ENCODE peak calls at places on chromosomes 11 and 22, in nine cellular contexts. M is stomach, O is trophoblast cell, F is neuronal stem cell, Q is left ventricle myocardium inferior, J is sigmoid colon, E is thoracic aorta, X is SJSA1, D is A549. S is an unnamed sample. For H3K4me1, the result is how much of the 10 kb centered on the place peaks cover.

GRCh38 chr11:20357150-20357549 is 6.4 kb upstream of the HTATIP2 start:
- DNase-seq in M (no peak), O (no peak), F (no peak), Q (no peak), J (no peak), E (no peak), X (no peak), D (no peak), S (no peak)

GRCh38 chr22:40044870-40045834 is 50.4 kb downstream of the FAM83F start:
- DNase-seq in M (peak), O (no peak), F (peak), Q (peak), J (peak), E (no peak), X (peak), D (peak), S (no peak)

GRCh38 chr11:47391077-47391583 is 12.8 kb upstream of the SPI1 start:
- DNase-seq in M (no peak), O (no peak), F (no peak), Q (peak), J (peak), E (no peak), X (no peak), D (no peak), S (no peak)

GRCh38 chr11:46387919-46388618 is 3.5 kb downstream of the CHRM4 start:
- DNase-seq in M (no peak), O (no peak), F (no peak), Q (no peak), J (no peak), E (no peak), X (no peak), D (no peak), S (no peak)

GRCh38 chr11:107252429-107253161 is 205.0 kb downstream of the CWF19L2 start:
- DNase-seq in M (no peak), O (no peak), F (no peak), Q (no peak), J (no peak), E (no peak), X (no peak), D (no peak), S (no peak)

GRCh38 chr11:78313181-78313788 is 104.3 kb downstream of the GAB2 start:
- DNase-seq in M (peak), O (no peak), F (no peak), Q (no peak), J (no peak), E (no peak), X (no peak), D (no peak), S (peak)

GRCh38 chr11:96238563-96239166 is 104.3 kb downstream of the MAML2 start:
- DNase-seq in M (no peak), O (no peak), F (no peak), Q (no peak), J (no peak), E (no peak), X (peak), D (no peak), S (no peak)

GRCh38 chr11:2535673-2536439 is 91.0 kb downstream of the KCNQ1 start:
- DNase-seq in M (no peak), O (no peak), F (no peak), Q (peak), J (peak), E (no peak), X (no peak), D (no peak), S (peak)

GRCh38 chr11:77993902-77994301 is 566 bp downstream of the INTS4 start:
- DNase-seq in M (no peak), O (no peak), F (no peak), Q (no peak), J (no peak), E (no peak), X (no peak), D (no peak), S (no peak)

GRCh38 chr22:26770624-26771023 is 113.2 kb downstream of the MIAT start:
- DNase-seq in M (no peak), O (no peak), F (no peak), Q (no peak), J (no peak), E (no peak), X (no peak), D (no peak), S (no peak)

GRCh38 chr11:100003985-100004384 is 683.1 kb upstream of the ARHGAP42 start:
- DNase-seq in M (no peak), O (no peak), F (no peak), Q (no peak), J (no peak), E (no peak), X (no peak), D (no peak), S (no peak)

GRCh38 chr22:50274311-50274710 is 4.1 kb upstream of the MAPK11 start:
- DNase-seq in M (peak), O (no peak), F (no peak), Q (peak), J (no peak), E (no peak), X (no peak), D (peak), S (no peak)

GRCh38 chr11:69060005-69060404 is 11.3 kb downstream of the TPCN2 start:
- DNase-seq in M (no peak), O (no peak), F (no peak), Q (no peak), J (no peak), E (no peak), X (no peak), D (no peak), S (no peak)

GRCh38 chr11:64072871-64073270 is 37.1 kb downstream of the FLRT1 start:
- DNase-seq in M (no peak), O (no peak), F (no peak), Q (no peak), J (no peak), E (no peak), X (no peak), D (no peak), S (no peak)

GRCh38 chr11:65477271-65478029 is 21.4 kb upstream of the MALAT1 start:
- DNase-seq in M (peak), O (peak), F (peak), Q (peak), J (peak), E (peak), X (peak), D (peak), S (peak)
- H3K4me1 ChIP-seq in M (half or more), O (under half), F (under half), Q (half or more), J (half or more), E (half or more), X (half or more), D (half or more), S (half or more)

GRCh38 chr11:67493548-67494370 is 10.9 kb downstream of the AIP start:
- DNase-seq in M (no peak), O (no peak), F (no peak), Q (no peak), J (no peak), E (no peak), X (no peak), D (no peak), S (no peak)
- H3K27ac ChIP-seq in M (no peak), O (no peak), F (no peak), Q (no peak), J (no peak), E (no peak), X (no peak), D (no peak), S (no peak)

DNA sequence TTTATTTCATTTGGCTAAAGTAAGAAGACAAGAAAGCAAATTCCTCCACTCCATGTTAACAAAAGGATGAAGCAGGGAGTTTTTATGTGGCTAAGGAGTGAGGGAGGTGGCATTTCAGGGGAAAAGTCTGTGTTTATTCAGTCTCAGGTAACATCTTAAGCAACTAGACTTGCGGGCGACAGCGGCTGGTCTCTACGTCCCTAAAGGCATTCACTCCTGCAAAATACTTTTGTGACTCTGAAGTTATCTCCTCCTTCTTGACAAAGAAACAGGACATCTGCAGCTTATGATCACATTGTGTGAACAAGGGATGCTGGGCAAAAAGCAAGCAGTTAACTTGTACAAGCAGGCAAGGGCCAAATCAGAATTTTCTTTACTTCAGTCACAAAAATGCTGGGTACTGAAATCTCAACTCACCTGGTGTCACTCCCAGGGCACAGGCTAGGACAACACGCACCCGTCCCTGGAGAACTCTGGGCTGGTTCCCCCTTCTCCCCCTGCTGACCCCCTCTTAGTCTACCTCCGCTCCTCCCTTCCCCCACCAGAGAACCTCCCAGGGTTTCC is 38.3 kb downstream of the IGLL5 start:
- DNase-seq in M (no peak), O (no peak), F (no peak), Q (no peak), J (no peak), E (no peak), X (no peak), D (no peak), S (no peak)
- H3K4me1 ChIP-seq in M (under half), O (under half), F (under half), Q (under half), J (under half), E (under half), X (under half), D (under half), S (under half)

DNA sequence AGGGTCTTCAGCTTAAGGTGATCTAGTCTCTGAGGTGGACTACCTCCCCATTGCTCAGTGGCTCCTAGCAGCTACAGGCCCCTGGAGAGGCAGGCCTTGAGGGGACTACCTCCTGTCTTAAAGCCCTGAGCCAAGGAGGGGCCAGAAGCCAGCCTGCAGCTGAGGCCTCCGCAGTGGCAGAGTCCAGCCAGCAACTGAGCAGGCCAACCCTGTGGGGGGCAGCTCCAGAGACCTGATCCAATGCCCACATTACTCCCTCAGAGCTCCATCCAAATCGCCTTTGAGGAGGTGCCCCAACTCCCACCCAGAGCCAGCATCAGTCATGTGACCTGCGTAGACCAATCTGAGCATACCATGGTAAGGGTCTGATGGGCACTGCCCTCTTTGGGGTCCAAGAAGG is 2.7 kb downstream of the C2CD2L start:
- DNase-seq in M (no peak), O (no peak), F (no peak), Q (no peak), J (no peak), E (no peak), X (no peak), D (no peak), S (no peak)
- H3K27ac ChIP-seq in M (no peak), O (no peak), F (no peak), Q (no peak), J (no peak), E (no peak), X (no peak), D (no peak), S (no peak)

S was measured in ascending aorta.